ENCODE peak calls at places on chromosome 4, in eight cellular contexts. One of them, this sample, is unnamed.

GRCh38 chr4:25029479-25030282 is 1.1 kb downstream of the LGI2 start:
- DNase-seq in EL: no peak
- DNase-seq in lower lobe of right lung: no peak
- DNase-seq in tibial nerve: no peak
- DNase-seq in CD8-positive, alpha-beta T cell: no peak
- DNase-seq in nephron progenitor cell: no peak
- DNase-seq in activated CD8-positive, alpha-beta memory T cell treated with anti-CD3 and anti-CD28 coated beads for 24 hours: no peak
- DNase-seq in GM23338: peak; percentile 28
- DNase-seq in this sample: peak; percentile 71

GRCh38 chr4:112109455-112110425 is 35.5 kb upstream of the FAM241A start:
- DNase-seq in tibial nerve: no peak
- DNase-seq in EL: peak; percentile 22
- DNase-seq in GM23338: no peak
- DNase-seq in CD8-positive, alpha-beta T cell: no peak
- DNase-seq in nephron progenitor cell: no peak
- DNase-seq in lower lobe of right lung: no peak
- DNase-seq in activated CD8-positive, alpha-beta memory T cell treated with anti-CD3 and anti-CD28 coated beads for 24 hours: no peak
- DNase-seq in this sample: no peak

GRCh38 chr4:40628888-40629287 is 776 bp downstream of the RBM47 start:
- DNase-seq in lower lobe of right lung: no peak
- DNase-seq in GM23338: peak; percentile 44
- DNase-seq in CD8-positive, alpha-beta T cell: no peak
- DNase-seq in nephron progenitor cell: no peak
- DNase-seq in activated CD8-positive, alpha-beta memory T cell treated with anti-CD3 and anti-CD28 coated beads for 24 hours: no peak
- DNase-seq in EL: no peak
- DNase-seq in tibial nerve: no peak
- DNase-seq in this sample: no peak

GRCh38 chr4:2395038-2395437 is 23.4 kb downstream of the ZFYVE28 start:
- DNase-seq in GM23338: no peak
- DNase-seq in EL: no peak
- DNase-seq in tibial nerve: no peak
- DNase-seq in nephron progenitor cell: no peak
- DNase-seq in CD8-positive, alpha-beta T cell: no peak
- DNase-seq in lower lobe of right lung: no peak
- DNase-seq in activated CD8-positive, alpha-beta memory T cell treated with anti-CD3 and anti-CD28 coated beads for 24 hours: no peak
- DNase-seq in this sample: no peak

GRCh38 chr4:126702747-126703146 is 930.0 kb upstream of the INTU start:
- DNase-seq in GM23338: no peak
- DNase-seq in tibial nerve: no peak
- DNase-seq in nephron progenitor cell: no peak
- DNase-seq in EL: no peak
- DNase-seq in lower lobe of right lung: no peak
- DNase-seq in activated CD8-positive, alpha-beta memory T cell treated with anti-CD3 and anti-CD28 coated beads for 24 hours: no peak
- DNase-seq in CD8-positive, alpha-beta T cell: no peak
- DNase-seq in this sample: no peak

GRCh38 chr4:94641702-94642560 is 115.8 kb upstream of the BMPR1B start:
- DNase-seq in EL: peak; percentile 79
- DNase-seq in CD8-positive, alpha-beta T cell: no peak
- DNase-seq in activated CD8-positive, alpha-beta memory T cell treated with anti-CD3 and anti-CD28 coated beads for 24 hours: no peak
- DNase-seq in GM23338: no peak
- DNase-seq in lower lobe of right lung: no peak
- DNase-seq in nephron progenitor cell: no peak
- DNase-seq in tibial nerve: no peak
- DNase-seq in this sample: no peak

GRCh38 chr4:37584087-37584486 is 102.1 kb downstream of the RELL1 start:
- DNase-seq in CD8-positive, alpha-beta T cell: no peak
- DNase-seq in EL: no peak
- DNase-seq in tibial nerve: no peak
- DNase-seq in GM23338: no peak
- DNase-seq in activated CD8-positive, alpha-beta memory T cell treated with anti-CD3 and anti-CD28 coated beads for 24 hours: no peak
- DNase-seq in lower lobe of right lung: no peak
- DNase-seq in nephron progenitor cell: no peak
- DNase-seq in this sample: no peak

GRCh38 chr4:55409468-55410171 is 13.9 kb downstream of the TMEM165 start:
- DNase-seq in lower lobe of right lung: no peak
- DNase-seq in CD8-positive, alpha-beta T cell: no peak
- DNase-seq in activated CD8-positive, alpha-beta memory T cell treated with anti-CD3 and anti-CD28 coated beads for 24 hours: no peak
- DNase-seq in GM23338: peak; percentile 55
- DNase-seq in nephron progenitor cell: no peak
- DNase-seq in EL: peak; percentile 41
- DNase-seq in tibial nerve: no peak
- DNase-seq in this sample: no peak

GRCh38 chr4:40887690-40888089 is 137.9 kb downstream of the NSUN7 start:
- DNase-seq in CD8-positive, alpha-beta T cell: no peak
- DNase-seq in nephron progenitor cell: no peak
- DNase-seq in GM23338: no peak
- DNase-seq in tibial nerve: peak; percentile 24
- DNase-seq in EL: peak; percentile 52
- DNase-seq in activated CD8-positive, alpha-beta memory T cell treated with anti-CD3 and anti-CD28 coated beads for 24 hours: no peak
- DNase-seq in lower lobe of right lung: no peak
- DNase-seq in this sample: no peak

GRCh38 chr4:13481569-13481968 is 2.6 kb downstream of the RAB28 start:
- DNase-seq in GM23338: no peak
- DNase-seq in CD8-positive, alpha-beta T cell: no peak
- DNase-seq in tibial nerve: no peak
- DNase-seq in lower lobe of right lung: no peak
- DNase-seq in activated CD8-positive, alpha-beta memory T cell treated with anti-CD3 and anti-CD28 coated beads for 24 hours: no peak
- DNase-seq in nephron progenitor cell: no peak
- DNase-seq in EL: peak; percentile 45
- DNase-seq in this sample: no peak

GRCh38 chr4:1239141-1239948 is 9.6 kb downstream of the CTBP1 start:
- DNase-seq in EL: no peak
- DNase-seq in nephron progenitor cell: no peak
- DNase-seq in tibial nerve: no peak
- DNase-seq in activated CD8-positive, alpha-beta memory T cell treated with anti-CD3 and anti-CD28 coated beads for 24 hours: no peak
- DNase-seq in lower lobe of right lung: no peak
- DNase-seq in CD8-positive, alpha-beta T cell: no peak
- DNase-seq in GM23338: peak; percentile 2
- DNase-seq in this sample: peak; percentile 59

GRCh38 chr4:174358823-174359222 is 75.1 kb downstream of the CEP44 start:
- DNase-seq in EL: peak; percentile 32
- DNase-seq in CD8-positive, alpha-beta T cell: no peak
- DNase-seq in nephron progenitor cell: no peak
- DNase-seq in tibial nerve: no peak
- DNase-seq in activated CD8-positive, alpha-beta memory T cell treated with anti-CD3 and anti-CD28 coated beads for 24 hours: no peak
- DNase-seq in GM23338: no peak
- DNase-seq in lower lobe of right lung: no peak
- DNase-seq in this sample: no peak

GRCh38 chr4:41427306-41427882 is 110.6 kb upstream of the LIMCH1 start:
- DNase-seq in CD8-positive, alpha-beta T cell: no peak
- DNase-seq in EL: no peak
- DNase-seq in tibial nerve: no peak
- DNase-seq in lower lobe of right lung: no peak
- DNase-seq in activated CD8-positive, alpha-beta memory T cell treated with anti-CD3 and anti-CD28 coated beads for 24 hours: no peak
- DNase-seq in GM23338: no peak
- DNase-seq in nephron progenitor cell: peak; percentile 12
- DNase-seq in this sample: no peak

GRCh38 chr4:127425911-127426310 is 206.8 kb upstream of the INTU start:
- DNase-seq in activated CD8-positive, alpha-beta memory T cell treated with anti-CD3 and anti-CD28 coated beads for 24 hours: no peak
- DNase-seq in EL: no peak
- DNase-seq in lower lobe of right lung: no peak
- DNase-seq in CD8-positive, alpha-beta T cell: no peak
- DNase-seq in GM23338: no peak
- DNase-seq in nephron progenitor cell: no peak
- DNase-seq in tibial nerve: no peak
- DNase-seq in this sample: no peak

GRCh38 chr4:2318885-2319284 is 57.0 kb upstream of the MXD4 start:
- DNase-seq in activated CD8-positive, alpha-beta memory T cell treated with anti-CD3 and anti-CD28 coated beads for 24 hours: peak; percentile 28
- DNase-seq in lower lobe of right lung: no peak
- DNase-seq in nephron progenitor cell: no peak
- DNase-seq in GM23338: no peak
- DNase-seq in EL: no peak
- DNase-seq in tibial nerve: no peak
- DNase-seq in CD8-positive, alpha-beta T cell: no peak
- DNase-seq in this sample: no peak

GRCh38 chr4:187128226-187128625 is 404.6 kb upstream of the FAT1 start:
- DNase-seq in tibial nerve: no peak
- DNase-seq in EL: peak; percentile 89
- DNase-seq in nephron progenitor cell: no peak
- DNase-seq in GM23338: no peak
- DNase-seq in activated CD8-positive, alpha-beta memory T cell treated with anti-CD3 and anti-CD28 coated beads for 24 hours: no peak
- DNase-seq in lower lobe of right lung: no peak
- DNase-seq in CD8-positive, alpha-beta T cell: no peak
- DNase-seq in this sample: no peak